ENCODE peak calls at places on chromosome 14, in eight cellular contexts. Q is foreskin fibroblast; Y is fibroblast of gingiva; P is SK-MEL-5; C is CD4-positive, alpha-beta memory T cell; T is heart right ventricle; O is stimulated activated naive B cell treated with anti-CD40 and anti-IgM and Interleukin-4, amounts not matched to agents 10 μg/mL and 1 μg/mL and 100 μg/mL, for 72 hours; D is naive thymus-derived CD8-positive, alpha-beta T cell. R is an unnamed sample.

GRCh38 chr14:22502007-22502406 is 87.0 kb downstream of the DAD1 start:
- DNase-seq in Y (no peak), C (no peak), O (no peak), T (peak), D (no peak), P (no peak), Q (no peak), R (no peak)

GRCh38 chr14:29618323-29619067 is 309.2 kb downstream of the PRKD1 start:
- DNase-seq in Y (no peak), P (no peak), D (no peak), C (no peak), Q (no peak), O (no peak), T (no peak), R (no peak)

GRCh38 chr14:99728981-99729451 is 44.9 kb downstream of the CYP46A1 start:
- DNase-seq in O (no peak), P (no peak), C (no peak), Q (no peak), D (no peak), T (no peak), Y (no peak), R (no peak)

GRCh38 chr14:54435500-54435981 is 5.6 kb downstream of the CNIH1 start:
- DNase-seq in Q (no peak), C (no peak), Y (no peak), P (no peak), T (no peak), D (no peak), O (no peak), R (no peak)

GRCh38 chr14:79597561-79597960 is 613.7 kb downstream of the DIO2 start:
- DNase-seq in C (no peak), O (no peak), D (no peak), Y (no peak), P (no peak), Q (no peak), T (no peak), R (no peak)

GRCh38 chr14:94174622-94175402 is 690 bp downstream of the PPP4R4 start:
- DNase-seq in Q (no peak), O (no peak), Y (no peak), P (no peak), C (no peak), T (peak), D (peak), R (no peak)

GRCh38 chr14:51962678-51963077 is 26.7 kb upstream of the RTRAF start:
- DNase-seq in D (no peak), Q (no peak), P (no peak), C (no peak), T (no peak), O (no peak), Y (no peak), R (no peak)

GRCh38 chr14:103334644-103335603 is 887 bp downstream of the EIF5 start:
- DNase-seq in Y (peak), O (peak), C (no peak), P (peak), T (peak), D (peak), Q (peak), R (peak)

GRCh38 chr14:88189040-88189839 is 133.8 kb downstream of the KCNK10 start:
- DNase-seq in T (no peak), Y (peak), P (peak), D (peak), O (peak), C (peak), Q (peak), R (no peak)

GRCh38 chr14:99819514-99819913 is 26.3 kb downstream of the EML1 start:
- DNase-seq in O (no peak), P (no peak), C (peak), D (no peak), Y (no peak), T (no peak), Q (no peak), R (no peak)

GRCh38 chr14:29710015-29710414 is 217.6 kb downstream of the PRKD1 start:
- DNase-seq in D (no peak), O (no peak), C (no peak), P (peak), Y (no peak), Q (no peak), T (no peak), R (no peak)

GRCh38 chr14:102776761-102777710 is at the start of gene TRAF3:
- DNase-seq in D (peak), Q (peak), P (peak), Y (peak), C (peak), O (peak), T (peak), R (peak)

GRCh38 chr14:57029620-57030253 is 219.5 kb upstream of the OTX2 start:
- DNase-seq in O (no peak), Y (no peak), C (no peak), T (no peak), P (no peak), D (no peak), Q (no peak), R (no peak)

GRCh38 chr14:38556321-38556720 is 300.4 kb upstream of the CLEC14A start:
- DNase-seq in T (no peak), P (no peak), D (no peak), O (no peak), C (no peak), Y (no peak), Q (no peak), R (no peak)

GRCh38 chr14:93132472-93133065 is 16.8 kb upstream of the ITPK1 start:
- DNase-seq in D (peak), T (no peak), Q (peak), Y (peak), C (no peak), P (peak), O (no peak), R (no peak)

GRCh38 chr14:99790978-99791376 is 2.2 kb upstream of the EML1 start:
- DNase-seq in P (no peak), Q (no peak), C (no peak), T (no peak), O (no peak), D (no peak), Y (no peak), R (no peak)

GRCh38 chr14:104698688-104699425 is 9.4 kb downstream of the INF2 start:
- DNase-seq in Q (no peak), C (no peak), D (no peak), Y (no peak), T (peak), O (no peak), P (no peak), R (no peak)

GRCh38 chr14:105497671-105498429 is 6.8 kb downstream of the TEDC1 start:
- DNase-seq in Y (no peak), Q (no peak), O (no peak), P (no peak), D (no peak), C (no peak), T (peak), R (no peak)

GRCh38 chr14:105026789-105027563 is 6.1 kb upstream of the CDCA4 start:
- DNase-seq in P (peak), Y (peak), D (no peak), C (no peak), Q (peak), O (no peak), T (no peak), R (no peak)